ENCODE peak calls at places on chromosome 13, in four cellular contexts. I is cerebellar nuclear complex, P is endothelial cell, G is ELF-1. V is an unnamed sample.

GRCh38 chr13:76815344-76815743 is 70.9 kb downstream of the KCTD12 start:
- DNase-seq in I (no peak), P (no peak), G (no peak), V (no peak)

GRCh38 chr13:50099473-50099872 is 84.2 kb downstream of the KCNRG start:
- DNase-seq in I (no peak), G (no peak), P (no peak), V (no peak)

GRCh38 chr13:99046851-99047250 is 69.0 kb upstream of the DOCK9 start:
- DNase-seq in P (no peak), I (no peak), G (no peak), V (no peak)

GRCh38 chr13:71634605-71635443 is 232.2 kb downstream of the DACH1 start:
- DNase-seq in I (no peak), P (no peak), G (no peak), V (no peak)

GRCh38 chr13:46388846-46389245 is 1.8 kb upstream of the RUBCNL start:
- DNase-seq in I (no peak), P (no peak), G (peak; percentile 19), V (no peak)

GRCh38 chr13:30134578-30134977 is 172.8 kb downstream of the KATNAL1 start:
- DNase-seq in I (no peak), G (no peak), P (no peak), V (no peak)

GRCh38 chr13:44259045-44260042 is 114.3 kb upstream of the SERP2 start:
- DNase-seq in I (no peak), P (no peak), G (no peak), V (peak; percentile 58)

GRCh38 chr13:71477735-71478134 is 389.3 kb downstream of the DACH1 start:
- DNase-seq in P (no peak), I (no peak), G (no peak), V (no peak)

GRCh38 chr13:63351533-63351932 is 1935.9 kb upstream of the PCDH20 start:
- DNase-seq in P (no peak), G (no peak), I (no peak), V (no peak)

GRCh38 chr13:112838038-112838965 is 130.7 kb upstream of the MCF2L start:
- DNase-seq in I (no peak), P (no peak), G (no peak), V (peak; percentile 36)

V was measured in left kidney.